ENCODE peak calls at places on chromosomes 3 and 15, in five cellular contexts. Q, Y, V, A and F are unnamed samples.

GRCh38 chr3:16290007-16290826 is 25.2 kb downstream of the OXNAD1 start:
- DNase-seq in Q (no peak), Y (no peak), V (no peak), A (peak), F (no peak)

GRCh38 chr3:31695280-31696008 is 162.7 kb downstream of the STT3B start:
- DNase-seq in Q (no peak), Y (no peak), V (no peak), A (peak), F (no peak)

GRCh38 chr15:90099868-90100854 is 2.1 kb downstream of the IDH2 start:
- DNase-seq in Q (no peak), Y (peak), V (peak), A (peak), F (no peak)

GRCh38 chr3:86867990-86868389 is 123.0 kb downstream of the VGLL3 start:
- DNase-seq in Q (no peak), Y (no peak), V (no peak), A (no peak), F (no peak)

GRCh38 chr3:112043621-112044201 is 9.2 kb downstream of the TMPRSS7 start:
- DNase-seq in Q (no peak), Y (peak), V (no peak), A (peak), F (no peak)

GRCh38 chr3:42830437-42831320 is 21.4 kb downstream of the ACKR2 start:
- DNase-seq in Q (no peak), Y (peak), V (no peak), A (peak), F (no peak)

GRCh38 chr3:31370093-31370666 is 162.5 kb upstream of the STT3B start:
- DNase-seq in Q (no peak), Y (no peak), V (no peak), A (no peak), F (no peak)

GRCh38 chr3:127156651-127157050 is 36.3 kb upstream of the PRR23E start:
- DNase-seq in Q (no peak), Y (no peak), V (peak), A (no peak), F (no peak)

GRCh38 chr3:50648944-50649343 is 25.8 kb upstream of the DOCK3 start:
- DNase-seq in Q (no peak), Y (no peak), V (no peak), A (no peak), F (no peak)

GRCh38 chr3:16536996-16537395 is 23.5 kb upstream of the RFTN1 start:
- DNase-seq in Q (no peak), Y (no peak), V (no peak), A (no peak), F (no peak)

GRCh38 chr3:14687360-14687759 is 12.4 kb downstream of the C3orf20 start:
- DNase-seq in Q (no peak), Y (no peak), V (no peak), A (no peak), F (no peak)

GRCh38 chr15:49430046-49430445 is 7.0 kb downstream of the FGF7 start:
- DNase-seq in Q (no peak), Y (no peak), V (no peak), A (no peak), F (no peak)

GRCh38 chr3:149009732-149010131 is 18.4 kb downstream of the GYG1 start:
- DNase-seq in Q (no peak), Y (no peak), V (no peak), A (no peak), F (no peak)

GRCh38 chr3:124059580-124059979 is 67.7 kb upstream of the ROPN1 start:
- DNase-seq in Q (no peak), Y (no peak), V (no peak), A (no peak), F (no peak)

GRCh38 chr3:114764056-114764492 is 383.0 kb downstream of the ZBTB20 start:
- DNase-seq in Q (no peak), Y (no peak), V (no peak), A (no peak), F (no peak)

GRCh38 chr3:161649900-161650484 is 153.4 kb downstream of the OTOL1 start:
- DNase-seq in Q (no peak), Y (no peak), V (no peak), A (no peak), F (no peak)

GRCh38 chr15:95025924-95026728 is 794.8 kb downstream of the MCTP2 start:
- DNase-seq in Q (no peak), Y (peak), V (no peak), A (peak), F (no peak)

GRCh38 chr3:135329479-135329878 is 534.4 kb downstream of the EPHB1 start:
- DNase-seq in Q (no peak), Y (no peak), V (no peak), A (peak), F (no peak)

GRCh38 chr15:58631319-58631718 is 118.2 kb downstream of the ADAM10 start:
- DNase-seq in Q (no peak), Y (no peak), V (no peak), A (no peak), F (no peak)

GRCh38 chr3:36075491-36075890 is 304.8 kb upstream of the STAC start:
- DNase-seq in Q (no peak), Y (no peak), V (no peak), A (no peak), F (no peak)

GRCh38 chr15:84942456-84942855 is 39.2 kb upstream of the PDE8A start:
- DNase-seq in Q (no peak), Y (no peak), V (no peak), A (peak), F (no peak)

DNA sequence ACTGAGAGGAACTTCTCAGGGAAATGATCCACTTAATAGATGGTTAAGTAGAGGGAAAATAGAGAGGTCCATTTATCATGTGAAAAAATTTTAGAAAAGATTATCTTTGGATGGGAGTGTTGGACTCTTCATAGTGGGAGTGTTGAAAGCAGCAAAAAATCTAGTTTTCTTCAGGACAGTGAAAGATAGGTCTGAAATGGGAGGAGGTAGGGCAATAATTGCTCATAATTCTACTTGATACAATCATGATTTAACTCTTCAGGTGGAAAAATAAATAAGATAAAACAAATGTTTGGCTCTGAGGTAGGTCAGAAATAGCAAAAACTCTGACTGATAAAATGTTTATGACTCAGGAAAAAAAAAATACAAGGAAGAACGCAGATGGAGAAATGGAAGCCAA is 144.1 kb upstream of the DPH6 start:
- DNase-seq in Q (no peak), Y (no peak), V (no peak), A (no peak), F (no peak)
- H3K4me3 ChIP-seq in Q (no peak), Y (no peak), V (no peak), A (no peak), F (no peak)

GRCh38 chr15:60752973-60753720 is 274.2 kb upstream of the ICE2 start:
- DNase-seq in Q (no peak), Y (no peak), V (no peak), A (no peak), F (no peak)
- H3K4me3 ChIP-seq in Q (peak), Y (no peak), V (no peak), A (no peak), F (no peak)

GRCh38 chr3:64237083-64237482 is 11.8 kb upstream of the PRICKLE2 start:
- DNase-seq in Q (no peak), Y (no peak), V (no peak), A (no peak), F (no peak)

GRCh38 chr3:64240445-64240844 is 15.2 kb upstream of the PRICKLE2 start:
- DNase-seq in Q (no peak), Y (no peak), V (no peak), A (no peak), F (no peak)

GRCh38 chr3:64240959-64241358 is 15.7 kb upstream of the PRICKLE2 start:
- DNase-seq in Q (no peak), Y (no peak), V (no peak), A (no peak), F (no peak)

GRCh38 chr3:64239841-64240240 is 14.6 kb upstream of the PRICKLE2 start:
- DNase-seq in Q (no peak), Y (no peak), V (no peak), A (no peak), F (no peak)

GRCh38 chr3:64238971-64239667 is 13.9 kb upstream of the PRICKLE2 start:
- DNase-seq in Q (peak), Y (peak), V (no peak), A (peak), F (peak)
- H3K4me3 ChIP-seq in Q (no peak), Y (no peak), V (no peak), A (no peak), F (no peak)

GRCh38 chr15:70801111-70801510 is 37.8 kb upstream of the UACA start:
- DNase-seq in Q (no peak), Y (no peak), V (no peak), A (no peak), F (no peak)

GRCh38 chr15:70797464-70797863 is 34.1 kb upstream of the UACA start:
- DNase-seq in Q (no peak), Y (no peak), V (no peak), A (no peak), F (no peak)

GRCh38 chr15:70806992-70807712 is 43.8 kb upstream of the UACA start:
- DNase-seq in Q (peak), Y (no peak), V (peak), A (peak), F (peak)

GRCh38 chr15:70799667-70800450 is 36.5 kb upstream of the UACA start:
- DNase-seq in Q (no peak), Y (no peak), V (no peak), A (no peak), F (no peak)

DNA sequence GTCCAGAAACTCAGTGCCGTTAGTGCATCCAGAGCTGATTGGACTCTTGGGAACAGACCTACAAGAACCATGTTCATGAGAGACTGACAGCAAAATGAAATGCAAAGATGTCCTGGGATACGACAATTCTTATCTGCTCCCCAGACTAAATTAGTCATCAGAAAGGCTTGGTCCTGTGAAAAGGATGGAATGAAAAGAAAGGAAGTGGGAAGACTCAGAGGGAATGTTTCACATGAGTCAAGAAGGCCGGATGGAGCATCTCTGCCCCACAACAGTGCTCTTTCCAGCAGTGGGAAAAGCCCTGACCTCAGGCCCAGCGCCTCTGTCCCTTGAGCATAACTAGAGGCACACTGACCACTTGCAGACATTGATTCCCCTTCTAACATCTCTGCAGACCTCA is 39.3 kb upstream of the UACA start:
- DNase-seq in Q (no peak), Y (no peak), V (no peak), A (no peak), F (no peak)
- H3K4me3 ChIP-seq in Q (no peak), Y (no peak), V (no peak), A (no peak), F (no peak)

DNA sequence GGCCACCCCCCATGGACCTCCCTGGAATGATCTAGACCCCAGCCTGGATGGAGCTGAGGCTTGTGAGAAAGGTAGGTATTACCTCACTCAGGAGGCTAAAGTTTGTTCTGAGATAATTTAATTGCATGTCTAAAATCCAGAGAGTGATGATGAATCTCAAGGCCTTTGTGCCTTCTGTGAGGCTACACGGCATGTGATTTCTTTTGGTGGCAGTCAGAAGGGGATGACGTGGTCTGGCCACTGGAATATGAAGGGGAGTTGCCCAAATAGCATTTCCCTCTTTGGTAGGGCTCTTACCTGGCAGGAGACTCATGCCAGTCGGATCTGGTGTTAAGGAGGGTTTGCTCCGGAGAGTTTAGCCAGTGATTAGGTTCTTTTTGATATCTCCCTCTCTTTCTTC is 2.5 kb downstream of the BAHD1 start:
- DNase-seq in Q (no peak), Y (no peak), V (no peak), A (no peak), F (no peak)
- H3K4me3 ChIP-seq in Q (no peak), Y (no peak), V (no peak), A (no peak), F (no peak)

GRCh38 chr3:183350164-183350563 is 78.3 kb downstream of the MCF2L2 start:
- DNase-seq in Q (no peak), Y (no peak), V (no peak), A (no peak), F (no peak)
- H3K4me3 ChIP-seq in Q (no peak), Y (no peak), V (no peak), A (no peak), F (no peak)

DNA sequence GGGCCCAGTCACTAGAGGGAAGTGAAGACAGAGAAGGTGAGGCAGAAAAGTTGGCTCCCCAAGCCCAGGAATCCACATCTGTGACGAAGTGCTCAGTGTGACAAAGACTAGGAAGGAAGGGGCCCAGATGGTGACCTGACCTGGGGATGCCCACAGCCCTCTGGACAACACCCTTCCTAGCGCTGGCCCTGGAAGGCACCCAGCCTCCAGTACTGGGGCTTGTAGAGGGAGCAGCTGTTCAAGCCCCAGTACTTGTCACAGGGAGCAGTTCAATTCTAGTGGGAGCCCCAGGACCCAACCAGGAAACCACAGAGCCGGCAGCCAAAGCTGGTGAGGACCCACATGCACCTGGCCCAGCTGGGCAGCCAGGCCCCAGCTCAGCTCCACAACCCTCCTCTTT is 190.8 kb downstream of the XXYLT1 start:
- DNase-seq in Q (peak), Y (no peak), V (no peak), A (no peak), F (no peak)
- H3K4me3 ChIP-seq in Q (no peak), Y (no peak), V (no peak), A (no peak), F (no peak)

DNA sequence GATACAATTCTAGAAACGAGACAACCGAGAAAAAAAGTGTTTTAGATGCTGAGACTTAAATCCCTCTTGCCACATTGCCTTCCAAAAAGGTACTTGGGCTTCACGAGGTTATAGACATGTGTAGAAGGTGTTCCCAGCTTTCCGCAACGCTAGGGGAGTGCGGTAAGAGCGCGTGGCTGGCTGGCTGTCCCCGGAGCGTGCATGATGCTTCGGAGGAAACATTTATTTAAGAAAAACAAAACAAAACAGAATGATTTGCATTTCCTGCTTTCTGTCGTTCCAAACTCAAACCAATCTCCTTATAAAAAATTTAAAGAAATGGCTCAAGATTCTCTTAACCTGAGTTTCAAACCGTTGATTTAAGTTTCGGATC is 841 bp downstream of the SLC6A20 start:
- DNase-seq in Q (no peak), Y (no peak), V (peak), A (no peak), F (no peak)
- H3K4me3 ChIP-seq in Q (peak), Y (no peak), V (no peak), A (no peak), F (peak)

DNA sequence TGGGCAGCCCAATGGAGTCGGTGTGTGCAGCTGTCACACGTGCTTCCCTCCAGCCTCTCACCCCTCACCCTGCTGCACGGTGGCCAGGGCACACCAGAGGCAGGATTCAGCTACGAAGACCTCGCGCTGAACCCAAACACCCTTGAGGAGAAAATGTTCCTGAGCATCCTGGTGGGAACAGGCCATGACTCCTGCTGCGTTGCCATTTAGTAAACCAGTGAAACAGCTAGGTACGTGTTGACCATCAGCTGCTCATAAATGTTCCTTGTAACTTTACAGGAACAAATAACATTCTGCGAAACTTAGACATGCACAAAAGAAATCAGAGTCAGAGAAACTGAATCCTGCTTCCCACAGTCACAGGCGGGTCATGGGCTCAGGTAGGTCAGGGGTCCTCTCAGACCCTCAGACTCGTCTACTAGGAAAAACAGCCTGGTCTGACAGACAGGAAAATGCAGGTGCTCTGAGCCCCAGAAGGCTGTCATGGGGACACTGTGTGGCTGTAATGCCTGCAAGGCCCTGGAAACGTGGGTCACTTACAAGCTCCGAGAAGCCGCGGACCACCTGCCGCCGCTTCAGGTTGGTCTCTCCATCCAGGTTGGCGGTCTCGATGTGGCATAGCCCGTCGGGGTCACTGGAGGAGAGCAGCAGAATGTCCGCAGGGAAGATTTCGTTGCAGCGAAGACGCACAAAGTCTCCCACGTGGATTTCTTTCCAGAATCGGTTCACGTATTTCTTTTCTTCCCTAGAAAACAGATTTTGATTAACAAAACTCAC is 82.5 kb downstream of the ATP10A start:
- DNase-seq in Q (no peak), Y (peak), V (peak), A (no peak), F (no peak)
- H3K4me3 ChIP-seq in Q (no peak), Y (no peak), V (no peak), A (no peak), F (no peak)

GRCh38 chr3:52430416-52430810 is 14.5 kb downstream of the SEMA3G start:
- DNase-seq in Q (no peak), Y (no peak), V (peak), A (no peak), F (no peak)

GRCh38 chr3:52428151-52429005 is 16.5 kb downstream of the SEMA3G start:
- DNase-seq in Q (no peak), Y (peak), V (peak), A (peak), F (no peak)

GRCh38 chr3:52429779-52430415 is 15.0 kb downstream of the SEMA3G start:
- DNase-seq in Q (no peak), Y (peak), V (peak), A (no peak), F (no peak)

GRCh38 chr3:52431459-52432223 is 13.3 kb downstream of the SEMA3G start:
- DNase-seq in Q (no peak), Y (peak), V (peak), A (no peak), F (no peak)

GRCh38 chr3:52429031-52429430 is 15.9 kb downstream of the SEMA3G start:
- DNase-seq in Q (no peak), Y (peak), V (peak), A (no peak), F (no peak)
- H3K4me3 ChIP-seq in Q (no peak), Y (no peak), V (no peak), A (no peak), F (no peak)